ENCODE peak calls at places on chromosomes 6 and 20, in five cellular contexts. One of them, this sample, is unnamed.

GRCh38 chr20:46070215-46070910 is 19.4 kb downstream of the NCOA5 start:
- DNase-seq in nucleus accumbens: no peak
- DNase-seq in AG08395: peak
- DNase-seq in astrocyte of the spinal cord: peak
- DNase-seq in anterior cingulate cortex: no peak
- DNase-seq in this sample: no peak

GRCh38 chr6:116010400-116011095 is 50.1 kb downstream of the FRK start:
- DNase-seq in nucleus accumbens: peak
- DNase-seq in AG08395: peak
- DNase-seq in astrocyte of the spinal cord: peak
- DNase-seq in anterior cingulate cortex: peak
- DNase-seq in this sample: peak

GRCh38 chr20:6469695-6470094 is 297.8 kb upstream of the BMP2 start:
- DNase-seq in nucleus accumbens: no peak
- DNase-seq in AG08395: no peak
- DNase-seq in astrocyte of the spinal cord: no peak
- DNase-seq in anterior cingulate cortex: no peak
- DNase-seq in this sample: no peak

GRCh38 chr6:140912686-140913085 is 1220.0 kb upstream of the GJE1 start:
- DNase-seq in nucleus accumbens: no peak
- DNase-seq in AG08395: no peak
- DNase-seq in astrocyte of the spinal cord: no peak
- DNase-seq in anterior cingulate cortex: no peak
- DNase-seq in this sample: no peak

GRCh38 chr6:37007340-37008043 is 2.0 kb downstream of the FGD2 start:
- DNase-seq in nucleus accumbens: no peak
- DNase-seq in AG08395: no peak
- DNase-seq in astrocyte of the spinal cord: no peak
- DNase-seq in anterior cingulate cortex: no peak
- DNase-seq in this sample: peak

GRCh38 chr6:27558028-27558724 is 85.3 kb upstream of the ZNF184 start:
- DNase-seq in nucleus accumbens: no peak
- DNase-seq in AG08395: no peak
- DNase-seq in astrocyte of the spinal cord: no peak
- DNase-seq in anterior cingulate cortex: no peak
- DNase-seq in this sample: no peak

GRCh38 chr6:30879684-30880427 is 4.5 kb upstream of the DDR1 start:
- DNase-seq in nucleus accumbens: no peak
- DNase-seq in AG08395: no peak
- DNase-seq in astrocyte of the spinal cord: no peak
- DNase-seq in anterior cingulate cortex: no peak
- DNase-seq in this sample: no peak

GRCh38 chr6:81814365-81815109 is 62.1 kb upstream of the TENT5A start:
- DNase-seq in nucleus accumbens: no peak
- DNase-seq in AG08395: peak
- DNase-seq in astrocyte of the spinal cord: no peak
- DNase-seq in anterior cingulate cortex: no peak
- DNase-seq in this sample: no peak

GRCh38 chr20:60428651-60429050 is 470.4 kb downstream of the CDH26 start:
- DNase-seq in nucleus accumbens: no peak
- DNase-seq in AG08395: no peak
- DNase-seq in astrocyte of the spinal cord: no peak
- DNase-seq in anterior cingulate cortex: no peak
- DNase-seq in this sample: no peak

GRCh38 chr20:62962221-62962879 is 9.8 kb downstream of the SLC17A9 start:
- DNase-seq in nucleus accumbens: no peak
- DNase-seq in AG08395: no peak
- DNase-seq in astrocyte of the spinal cord: no peak
- DNase-seq in anterior cingulate cortex: no peak
- DNase-seq in this sample: no peak

GRCh38 chr6:99241905-99242534 is 107.5 kb downstream of the FAXC start:
- DNase-seq in nucleus accumbens: no peak
- DNase-seq in AG08395: peak
- DNase-seq in astrocyte of the spinal cord: peak
- DNase-seq in anterior cingulate cortex: peak
- DNase-seq in this sample: peak

GRCh38 chr6:166553563-166554271 is 32.8 kb downstream of the RAMACL start:
- DNase-seq in nucleus accumbens: no peak
- DNase-seq in AG08395: peak
- DNase-seq in astrocyte of the spinal cord: peak
- DNase-seq in anterior cingulate cortex: peak
- DNase-seq in this sample: no peak

GRCh38 chr6:112562348-112563220 is 215.5 kb downstream of the RFPL4B start:
- DNase-seq in nucleus accumbens: peak
- DNase-seq in AG08395: no peak
- DNase-seq in astrocyte of the spinal cord: peak
- DNase-seq in anterior cingulate cortex: peak
- DNase-seq in this sample: peak

GRCh38 chr6:143677891-143678737 is at the start of gene PHACTR2:
- DNase-seq in nucleus accumbens: peak
- DNase-seq in AG08395: peak
- DNase-seq in astrocyte of the spinal cord: peak
- DNase-seq in anterior cingulate cortex: peak
- DNase-seq in this sample: peak

GRCh38 chr20:53222932-53223331 is 250.8 kb downstream of the TSHZ2 start:
- DNase-seq in nucleus accumbens: no peak
- DNase-seq in AG08395: no peak
- DNase-seq in astrocyte of the spinal cord: no peak
- DNase-seq in anterior cingulate cortex: no peak
- DNase-seq in this sample: no peak

GRCh38 chr6:131954775-131955107 is 3.6 kb upstream of the CCN2 start:
- DNase-seq in nucleus accumbens: no peak
- DNase-seq in AG08395: no peak
- DNase-seq in astrocyte of the spinal cord: peak
- DNase-seq in anterior cingulate cortex: no peak
- DNase-seq in this sample: no peak

GRCh38 chr20:36957875-36958667 is 6.6 kb upstream of the SAMHD1 start:
- DNase-seq in nucleus accumbens: no peak
- DNase-seq in AG08395: no peak
- DNase-seq in astrocyte of the spinal cord: no peak
- DNase-seq in anterior cingulate cortex: no peak
- DNase-seq in this sample: no peak

GRCh38 chr20:64077876-64078551 is 1.3 kb downstream of the RGS19 start:
- DNase-seq in nucleus accumbens: no peak
- DNase-seq in AG08395: no peak
- DNase-seq in astrocyte of the spinal cord: no peak
- DNase-seq in anterior cingulate cortex: no peak
- DNase-seq in this sample: no peak

GRCh38 chr20:42836339-42836738 is 353.4 kb downstream of the PTPRT start:
- DNase-seq in nucleus accumbens: no peak
- DNase-seq in AG08395: no peak
- DNase-seq in astrocyte of the spinal cord: no peak
- DNase-seq in anterior cingulate cortex: no peak
- DNase-seq in this sample: no peak

GRCh38 chr6:16697437-16698162 is 63.7 kb downstream of the ATXN1 start:
- DNase-seq in nucleus accumbens: no peak
- DNase-seq in AG08395: no peak
- DNase-seq in astrocyte of the spinal cord: no peak
- DNase-seq in anterior cingulate cortex: no peak
- DNase-seq in this sample: no peak

GRCh38 chr6:169961772-169962561 is 210.5 kb downstream of the ERMARD start:
- DNase-seq in nucleus accumbens: no peak
- DNase-seq in AG08395: no peak
- DNase-seq in astrocyte of the spinal cord: no peak
- DNase-seq in anterior cingulate cortex: no peak
- DNase-seq in this sample: no peak

GRCh38 chr6:120874422-120874821 is 459.9 kb downstream of the TBC1D32 start:
- DNase-seq in nucleus accumbens: no peak
- DNase-seq in AG08395: no peak
- DNase-seq in astrocyte of the spinal cord: no peak
- DNase-seq in anterior cingulate cortex: no peak
- DNase-seq in this sample: no peak

GRCh38 chr6:4812068-4812467 is 35.9 kb downstream of the CDYL start:
- DNase-seq in nucleus accumbens: no peak
- DNase-seq in AG08395: no peak
- DNase-seq in astrocyte of the spinal cord: no peak
- DNase-seq in anterior cingulate cortex: no peak
- DNase-seq in this sample: no peak

GRCh38 chr6:148422085-148422484 is 79.4 kb downstream of the SASH1 start:
- DNase-seq in nucleus accumbens: no peak
- DNase-seq in AG08395: no peak
- DNase-seq in astrocyte of the spinal cord: no peak
- DNase-seq in anterior cingulate cortex: peak
- DNase-seq in this sample: no peak

GRCh38 chr6:8182209-8182845 is 80.0 kb upstream of the EEF1E1 start:
- DNase-seq in nucleus accumbens: no peak
- DNase-seq in AG08395: peak
- DNase-seq in astrocyte of the spinal cord: no peak
- DNase-seq in anterior cingulate cortex: no peak
- DNase-seq in this sample: no peak

GRCh38 chr20:37596890-37597539 is 69.3 kb upstream of the BLCAP start:
- DNase-seq in nucleus accumbens: no peak
- DNase-seq in AG08395: no peak
- DNase-seq in astrocyte of the spinal cord: no peak
- DNase-seq in anterior cingulate cortex: no peak
- DNase-seq in this sample: no peak

GRCh38 chr20:23118766-23119165 is 32.6 kb upstream of the CD93 start:
- DNase-seq in nucleus accumbens: no peak
- DNase-seq in AG08395: no peak
- DNase-seq in astrocyte of the spinal cord: no peak
- DNase-seq in anterior cingulate cortex: no peak
- DNase-seq in this sample: peak

GRCh38 chr6:169169375-169169774 is 84.3 kb downstream of the THBS2 start:
- DNase-seq in nucleus accumbens: no peak
- DNase-seq in AG08395: peak
- DNase-seq in astrocyte of the spinal cord: no peak
- DNase-seq in anterior cingulate cortex: no peak
- DNase-seq in this sample: no peak

GRCh38 chr6:143958839-143959399 is 49.1 kb downstream of the PLAGL1 start:
- DNase-seq in nucleus accumbens: no peak
- DNase-seq in AG08395: no peak
- DNase-seq in astrocyte of the spinal cord: no peak
- DNase-seq in anterior cingulate cortex: no peak
- DNase-seq in this sample: no peak

GRCh38 chr20:34528921-34529297 is 12.7 kb downstream of the DYNLRB1 start:
- DNase-seq in nucleus accumbens: peak
- DNase-seq in AG08395: no peak
- DNase-seq in astrocyte of the spinal cord: no peak
- DNase-seq in anterior cingulate cortex: peak
- DNase-seq in this sample: peak